ENCODE peak calls at places on chromosomes 2 and 18, in five cellular contexts. One of them, this sample, is unnamed.

GRCh38 chr2:42859801-42860200 is 67.4 kb upstream of the HAAO start:
- DNase-seq in tibial artery: no peak
- DNase-seq in AG08396: no peak
- DNase-seq in activated CD4-positive, alpha-beta T cell treated with anti-CD3 and anti-CD28 coated beads, Interleukin-2, amount 50 U/mL, for 24 hours: no peak
- DNase-seq in HS-5: no peak
- DNase-seq in this sample: no peak

GRCh38 chr2:108594982-108595464 is 60.8 kb downstream of the LIMS1 start:
- DNase-seq in activated CD4-positive, alpha-beta T cell treated with anti-CD3 and anti-CD28 coated beads, Interleukin-2, amount 50 U/mL, for 24 hours: no peak
- DNase-seq in tibial artery: no peak
- DNase-seq in AG08396: peak; percentile 28
- DNase-seq in HS-5: peak; percentile 93
- DNase-seq in this sample: peak; percentile 58

GRCh38 chr18:77066101-77066500 is 66.5 kb downstream of the MBP start:
- DNase-seq in activated CD4-positive, alpha-beta T cell treated with anti-CD3 and anti-CD28 coated beads, Interleukin-2, amount 50 U/mL, for 24 hours: no peak
- DNase-seq in tibial artery: no peak
- DNase-seq in HS-5: no peak
- DNase-seq in AG08396: no peak
- DNase-seq in this sample: no peak

GRCh38 chr2:181785677-181786344 is 105.5 kb upstream of the NEUROD1 start:
- DNase-seq in HS-5: no peak
- DNase-seq in AG08396: no peak
- DNase-seq in activated CD4-positive, alpha-beta T cell treated with anti-CD3 and anti-CD28 coated beads, Interleukin-2, amount 50 U/mL, for 24 hours: no peak
- DNase-seq in tibial artery: no peak
- DNase-seq in this sample: peak; percentile 54

GRCh38 chr2:101821828-101822458 is 124.4 kb downstream of the MAP4K4 start:
- DNase-seq in activated CD4-positive, alpha-beta T cell treated with anti-CD3 and anti-CD28 coated beads, Interleukin-2, amount 50 U/mL, for 24 hours: no peak
- DNase-seq in AG08396: no peak
- DNase-seq in HS-5: no peak
- DNase-seq in tibial artery: no peak
- DNase-seq in this sample: no peak

GRCh38 chr2:44596537-44597320 is 235.0 kb downstream of the CAMKMT start:
- DNase-seq in activated CD4-positive, alpha-beta T cell treated with anti-CD3 and anti-CD28 coated beads, Interleukin-2, amount 50 U/mL, for 24 hours: no peak
- DNase-seq in HS-5: no peak
- DNase-seq in AG08396: no peak
- DNase-seq in tibial artery: no peak
- DNase-seq in this sample: no peak

GRCh38 chr2:134282638-134283400 is 28.9 kb downstream of the MGAT5 start:
- DNase-seq in activated CD4-positive, alpha-beta T cell treated with anti-CD3 and anti-CD28 coated beads, Interleukin-2, amount 50 U/mL, for 24 hours: peak; percentile 47
- DNase-seq in AG08396: no peak
- DNase-seq in HS-5: no peak
- DNase-seq in tibial artery: no peak
- DNase-seq in this sample: no peak

GRCh38 chr2:207432471-207432870 is 97.3 kb upstream of the CREB1 start:
- DNase-seq in tibial artery: no peak
- DNase-seq in HS-5: peak; percentile 19
- DNase-seq in AG08396: peak; percentile 13
- DNase-seq in activated CD4-positive, alpha-beta T cell treated with anti-CD3 and anti-CD28 coated beads, Interleukin-2, amount 50 U/mL, for 24 hours: no peak
- DNase-seq in this sample: peak; percentile 32

GRCh38 chr18:30775629-30776028 is 266.9 kb downstream of the DSC3 start:
- DNase-seq in HS-5: no peak
- DNase-seq in activated CD4-positive, alpha-beta T cell treated with anti-CD3 and anti-CD28 coated beads, Interleukin-2, amount 50 U/mL, for 24 hours: no peak
- DNase-seq in tibial artery: no peak
- DNase-seq in AG08396: no peak
- DNase-seq in this sample: no peak

GRCh38 chr2:161228511-161229240 is 68.4 kb downstream of the TANK start:
- DNase-seq in activated CD4-positive, alpha-beta T cell treated with anti-CD3 and anti-CD28 coated beads, Interleukin-2, amount 50 U/mL, for 24 hours: no peak
- DNase-seq in AG08396: no peak
- DNase-seq in HS-5: peak; percentile 52
- DNase-seq in tibial artery: no peak
- DNase-seq in this sample: no peak

GRCh38 chr2:239470151-239470900 is 69.5 kb upstream of the HDAC4 start:
- DNase-seq in HS-5: no peak
- DNase-seq in tibial artery: peak; percentile 40
- DNase-seq in AG08396: no peak
- DNase-seq in activated CD4-positive, alpha-beta T cell treated with anti-CD3 and anti-CD28 coated beads, Interleukin-2, amount 50 U/mL, for 24 hours: no peak
- DNase-seq in this sample: no peak

GRCh38 chr2:236352761-236353593 is 88.8 kb upstream of the ASB18 start:
- DNase-seq in HS-5: no peak
- DNase-seq in AG08396: peak; percentile 47
- DNase-seq in activated CD4-positive, alpha-beta T cell treated with anti-CD3 and anti-CD28 coated beads, Interleukin-2, amount 50 U/mL, for 24 hours: peak; percentile 11
- DNase-seq in tibial artery: no peak
- DNase-seq in this sample: peak; percentile 47

GRCh38 chr18:2173464-2173863 is 397.8 kb downstream of the METTL4 start:
- DNase-seq in HS-5: peak; percentile 80
- DNase-seq in activated CD4-positive, alpha-beta T cell treated with anti-CD3 and anti-CD28 coated beads, Interleukin-2, amount 50 U/mL, for 24 hours: no peak
- DNase-seq in AG08396: peak; percentile 72
- DNase-seq in tibial artery: no peak
- DNase-seq in this sample: no peak

GRCh38 chr2:231709981-231710750 is 1.8 kb downstream of the PTMA start:
- DNase-seq in AG08396: peak; percentile 97
- DNase-seq in HS-5: no peak
- DNase-seq in activated CD4-positive, alpha-beta T cell treated with anti-CD3 and anti-CD28 coated beads, Interleukin-2, amount 50 U/mL, for 24 hours: peak; percentile 70
- DNase-seq in tibial artery: peak; percentile 93
- DNase-seq in this sample: peak; percentile 98

GRCh38 chr2:207363761-207364160 is 166.0 kb upstream of the CREB1 start:
- DNase-seq in tibial artery: no peak
- DNase-seq in HS-5: no peak
- DNase-seq in AG08396: no peak
- DNase-seq in activated CD4-positive, alpha-beta T cell treated with anti-CD3 and anti-CD28 coated beads, Interleukin-2, amount 50 U/mL, for 24 hours: no peak
- DNase-seq in this sample: no peak

GRCh38 chr18:47883771-47884413 is 46.6 kb downstream of the SMAD2 start:
- DNase-seq in HS-5: peak; percentile 9
- DNase-seq in tibial artery: no peak
- DNase-seq in activated CD4-positive, alpha-beta T cell treated with anti-CD3 and anti-CD28 coated beads, Interleukin-2, amount 50 U/mL, for 24 hours: peak; percentile 33
- DNase-seq in AG08396: no peak
- DNase-seq in this sample: no peak

GRCh38 chr2:118223487-118224136 is 135.3 kb downstream of the INSIG2 start:
- DNase-seq in HS-5: no peak
- DNase-seq in activated CD4-positive, alpha-beta T cell treated with anti-CD3 and anti-CD28 coated beads, Interleukin-2, amount 50 U/mL, for 24 hours: no peak
- DNase-seq in AG08396: no peak
- DNase-seq in tibial artery: no peak
- DNase-seq in this sample: peak; percentile 13